ENCODE peak calls at places on chromosomes 6 and 20, in four cellular contexts. N is astrocyte of the hippocampus, I is NCI-H774, B is fibroblast of pulmonary artery. W is an unnamed sample.

GRCh38 chr6:45586216-45587171 is 208.8 kb upstream of the SUPT3H start:
- DNase-seq in I (no peak), N (no peak), B (no peak), W (peak)

GRCh38 chr6:142846459-142846831 is 98.5 kb downstream of the HIVEP2 start:
- DNase-seq in N (peak), B (peak), I (no peak), W (peak)

GRCh38 chr6:137107767-137108105 is 63.0 kb upstream of the IL20RA start:
- DNase-seq in B (no peak), I (no peak), N (no peak), W (no peak)

GRCh38 chr6:163645560-163645959 is 231.0 kb downstream of the QKI start:
- DNase-seq in B (no peak), N (peak), I (no peak), W (peak)

GRCh38 chr6:116741571-116741970 is 23.9 kb downstream of the FAM162B start:
- DNase-seq in B (peak), N (no peak), I (no peak), W (no peak)

GRCh38 chr6:155038104-155038503 is 43.0 kb downstream of the TIAM2 start:
- DNase-seq in I (no peak), N (no peak), B (no peak), W (no peak)

GRCh38 chr6:111722220-111722731 is 116.6 kb upstream of the TRAF3IP2 start:
- DNase-seq in N (no peak), B (peak), I (no peak), W (peak)

GRCh38 chr6:29723666-29724588 is 693 bp downstream of the HLA-F start:
- DNase-seq in I (no peak), B (no peak), N (peak), W (no peak)

GRCh38 chr6:34630040-34630439 is 66.5 kb downstream of the ILRUN start:
- DNase-seq in I (no peak), B (peak), N (peak), W (peak)

GRCh38 chr20:58892126-58892931 is 39.8 kb downstream of the GNAS start:
- DNase-seq in B (peak), I (peak), N (peak), W (peak)

GRCh38 chr6:165847407-165848098 is 184.5 kb upstream of the PDE10A start:
- DNase-seq in I (no peak), B (peak), N (peak), W (no peak)

GRCh38 chr6:67663105-67663895 is 971.8 kb upstream of the ADGRB3 start:
- DNase-seq in N (no peak), B (no peak), I (no peak), W (no peak)

GRCh38 chr6:22886881-22887581 is 317.7 kb downstream of the HDGFL1 start:
- DNase-seq in B (peak), I (peak), N (peak), W (peak)

GRCh38 chr20:18767676-18768075 is 45.9 kb upstream of the SCP2D1 start:
- DNase-seq in B (no peak), N (no peak), I (no peak), W (no peak)